ENCODE peak calls at places on chromosomes 13 and 19, in four cellular contexts. Q, A, O and T are unnamed samples.
A peak's percentile ranks its signal among the peaks of the same experiment; 100 is the strongest.

GRCh38 chr19:19539738-19540703 is 2.0 kb downstream of the CILP2 start:
- DNase-seq in A (no peak), O (peak; percentile 34), Q (no peak), T (no peak)

GRCh38 chr19:53659292-53659691 is 27.5 kb downstream of the DPRX start:
- DNase-seq in Q (no peak), O (no peak), A (no peak), T (peak; percentile 66)

GRCh38 chr13:96734499-96734898 is 259.8 kb downstream of the OXGR1 start:
- DNase-seq in A (no peak), O (no peak), Q (no peak), T (no peak)

GRCh38 chr13:52707375-52707774 is 32.2 kb downstream of the CNMD start:
- DNase-seq in O (no peak), A (no peak), Q (no peak), T (no peak)

GRCh38 chr13:73940098-73940497 is 194.1 kb downstream of the KLF12 start:
- DNase-seq in Q (no peak), O (no peak), A (no peak), T (no peak)

GRCh38 chr13:21672811-21673591 is 2.1 kb downstream of the FGF9 start:
- DNase-seq in A (no peak), O (no peak), Q (no peak), T (no peak)

GRCh38 chr19:45630463-45630862 is 8.7 kb downstream of the EML2 start:
- DNase-seq in A (no peak), O (no peak), Q (peak; percentile 92), T (peak; percentile 72)

GRCh38 chr19:29745253-29745652 is 30.2 kb upstream of the C19orf12 start:
- DNase-seq in A (no peak), Q (no peak), O (no peak), T (peak; percentile 8)

GRCh38 chr13:80502359-80502758 is 161.4 kb upstream of the SPRY2 start:
- DNase-seq in Q (no peak), A (no peak), O (no peak), T (no peak)

GRCh38 chr19:49069026-49069425 is 3.5 kb downstream of the KCNA7 start:
- DNase-seq in A (no peak), Q (no peak), O (no peak), T (no peak)

GRCh38 chr13:104810242-104810641 is 1725.2 kb downstream of the EFNB2 start:
- DNase-seq in O (no peak), A (no peak), Q (no peak), T (peak; percentile 48)

GRCh38 chr13:100789481-100789880 is 114.9 kb upstream of the TMTC4 start:
- DNase-seq in A (no peak), O (no peak), Q (no peak), T (no peak)

GRCh38 chr13:80469841-80470378 is 129.0 kb upstream of the SPRY2 start:
- DNase-seq in O (no peak), Q (peak; percentile 95), A (no peak), T (peak; percentile 19)

GRCh38 chr13:43492281-43492680 is 294.5 kb downstream of the ENOX1 start:
- DNase-seq in Q (no peak), O (no peak), A (no peak), T (no peak)

GRCh38 chr13:52850396-52851152 is 2.1 kb upstream of the PCDH8 start:
- DNase-seq in Q (no peak), A (no peak), O (peak; percentile 6), T (peak; percentile 71)

GRCh38 chr13:95641961-95642621 is 2.4 kb downstream of the DZIP1 start:
- DNase-seq in A (no peak), Q (peak; percentile 39), O (no peak), T (no peak)

GRCh38 chr13:50580684-50581305 is 262.7 kb downstream of the DLEU7 start:
- DNase-seq in A (no peak), Q (peak; percentile 26), O (no peak), T (no peak)

GRCh38 chr19:13001502-13002388 is 6.5 kb downstream of the NFIX start:
- DNase-seq in O (no peak), A (no peak), Q (no peak), T (no peak)

GRCh38 chr13:105956891-105957290 is 578.6 kb downstream of the EFNB2 start:
- DNase-seq in Q (no peak), O (no peak), A (no peak), T (no peak)

GRCh38 chr19:2613507-2614295 is 88.8 kb downstream of the GNG7 start:
- DNase-seq in A (no peak), O (peak; percentile 45), Q (peak; percentile 31), T (peak; percentile 54)

GRCh38 chr19:677201-677600 is 1.0 kb downstream of the FSTL3 start:
- DNase-seq in Q (peak; percentile 73), A (no peak), O (no peak), T (no peak)

GRCh38 chr13:32903720-32904119 is 112.5 kb upstream of the KL start:
- DNase-seq in A (no peak), O (no peak), Q (no peak), T (no peak)

GRCh38 chr13:113443991-113444390 is 9.3 kb downstream of the ADPRHL1 start:
- DNase-seq in O (no peak), Q (no peak), A (no peak), T (no peak)

GRCh38 chr19:917323-918151 is at the start of gene KISS1R:
- DNase-seq in Q (no peak), A (no peak), O (peak; percentile 36), T (peak; percentile 56)

GRCh38 chr13:104809483-104809882 is 1726.0 kb downstream of the EFNB2 start:
- DNase-seq in A (no peak), Q (no peak), O (no peak), T (peak; percentile 82)

GRCh38 chr19:6540918-6541689 is 10.3 kb downstream of the TNFSF9 start:
- DNase-seq in O (no peak), A (no peak), Q (peak; percentile 65), T (no peak)

GRCh38 chr19:35088514-35088913 is 27.1 kb upstream of the FXYD3 start:
- DNase-seq in A (no peak), O (no peak), Q (peak; percentile 94), T (peak; percentile 2)

GRCh38 chr13:31074750-31075149 is 87.0 kb downstream of the HSPH1 start:
- DNase-seq in Q (no peak), A (no peak), O (no peak), T (no peak)

GRCh38 chr19:14459703-14460102 is 15.5 kb downstream of the PTGER1 start:
- DNase-seq in O (no peak), Q (no peak), A (no peak), T (no peak)

GRCh38 chr13:102729560-102730275 is 34.9 kb upstream of the METTL21C start:
- DNase-seq in O (no peak), Q (peak; percentile 58), A (no peak), T (no peak)

GRCh38 chr13:101065314-101065713 is 351.0 kb downstream of the NALCN start:
- DNase-seq in A (peak; percentile 13), Q (no peak), O (no peak), T (no peak)

GRCh38 chr19:41700381-41701195 is 7.8 kb upstream of the CEACAM5 start:
- DNase-seq in O (no peak), Q (no peak), A (no peak), T (no peak)

GRCh38 chr13:90430127-90430526 is 917.4 kb upstream of the MIR17HG start:
- DNase-seq in O (no peak), A (no peak), Q (no peak), T (no peak)

GRCh38 chr19:4606921-4607678 is 32.2 kb upstream of the TNFAIP8L1 start:
- DNase-seq in Q (no peak), A (no peak), O (no peak), T (no peak)

GRCh38 chr13:92896842-92897241 is 329.8 kb upstream of the GPC6 start:
- DNase-seq in A (no peak), O (no peak), Q (no peak), T (no peak)

GRCh38 chr13:36275190-36276002 is 22.2 kb downstream of the CCDC169 start:
- DNase-seq in A (no peak), O (no peak), Q (peak; percentile 42), T (peak; percentile 66)